ENCODE peak calls at places on chromosome 13, in six cellular contexts. One of them, this sample, is unnamed.

GRCh38 chr13:107020393-107020792 is 452.5 kb upstream of the ARGLU1 start:
- DNase-seq in HS-5: no peak
- DNase-seq in stimulated activated CD4-positive, alpha-beta T cell treated with anti-CD3 and anti-CD28 coated beads, Interleukin-15, amount 100 ng/mL, for 1 hour: no peak
- DNase-seq in Right ventricle myocardium superior: no peak
- DNase-seq in GM04503: no peak
- DNase-seq in occipital lobe: no peak
- DNase-seq in this sample: no peak

GRCh38 chr13:98187862-98188261 is 10.8 kb upstream of the RNF113B start:
- DNase-seq in occipital lobe: no peak
- DNase-seq in HS-5: no peak
- DNase-seq in stimulated activated CD4-positive, alpha-beta T cell treated with anti-CD3 and anti-CD28 coated beads, Interleukin-15, amount 100 ng/mL, for 1 hour: no peak
- DNase-seq in Right ventricle myocardium superior: no peak
- DNase-seq in GM04503: no peak
- DNase-seq in this sample: no peak

GRCh38 chr13:105139380-105140285 is 1395.8 kb downstream of the EFNB2 start:
- DNase-seq in HS-5: no peak
- DNase-seq in stimulated activated CD4-positive, alpha-beta T cell treated with anti-CD3 and anti-CD28 coated beads, Interleukin-15, amount 100 ng/mL, for 1 hour: peak
- DNase-seq in Right ventricle myocardium superior: peak
- DNase-seq in occipital lobe: peak
- DNase-seq in GM04503: no peak
- DNase-seq in this sample: no peak

GRCh38 chr13:31204592-31204991 is 4.8 kb downstream of the B3GLCT start:
- DNase-seq in HS-5: no peak
- DNase-seq in occipital lobe: no peak
- DNase-seq in Right ventricle myocardium superior: no peak
- DNase-seq in GM04503: no peak
- DNase-seq in stimulated activated CD4-positive, alpha-beta T cell treated with anti-CD3 and anti-CD28 coated beads, Interleukin-15, amount 100 ng/mL, for 1 hour: no peak
- DNase-seq in this sample: no peak

GRCh38 chr13:29679357-29680050 is 84.0 kb upstream of the SLC7A1 start:
- DNase-seq in occipital lobe: no peak
- DNase-seq in stimulated activated CD4-positive, alpha-beta T cell treated with anti-CD3 and anti-CD28 coated beads, Interleukin-15, amount 100 ng/mL, for 1 hour: no peak
- DNase-seq in Right ventricle myocardium superior: peak
- DNase-seq in GM04503: no peak
- DNase-seq in HS-5: no peak
- DNase-seq in this sample: no peak

GRCh38 chr13:30915691-30916541 is 9.8 kb downstream of the MEDAG start:
- DNase-seq in Right ventricle myocardium superior: no peak
- DNase-seq in HS-5: no peak
- DNase-seq in GM04503: no peak
- DNase-seq in stimulated activated CD4-positive, alpha-beta T cell treated with anti-CD3 and anti-CD28 coated beads, Interleukin-15, amount 100 ng/mL, for 1 hour: no peak
- DNase-seq in occipital lobe: no peak
- DNase-seq in this sample: no peak

GRCh38 chr13:51980918-51981317 is 30.3 kb downstream of the ATP7B start:
- DNase-seq in Right ventricle myocardium superior: no peak
- DNase-seq in HS-5: no peak
- DNase-seq in GM04503: no peak
- DNase-seq in stimulated activated CD4-positive, alpha-beta T cell treated with anti-CD3 and anti-CD28 coated beads, Interleukin-15, amount 100 ng/mL, for 1 hour: no peak
- DNase-seq in occipital lobe: no peak
- DNase-seq in this sample: no peak

GRCh38 chr13:54965881-54966280 is 1937.3 kb downstream of the OLFM4 start:
- DNase-seq in occipital lobe: no peak
- DNase-seq in HS-5: peak
- DNase-seq in stimulated activated CD4-positive, alpha-beta T cell treated with anti-CD3 and anti-CD28 coated beads, Interleukin-15, amount 100 ng/mL, for 1 hour: no peak
- DNase-seq in GM04503: no peak
- DNase-seq in Right ventricle myocardium superior: no peak
- DNase-seq in this sample: no peak

GRCh38 chr13:106610511-106610910 is 42.6 kb upstream of the ARGLU1 start:
- DNase-seq in Right ventricle myocardium superior: no peak
- DNase-seq in stimulated activated CD4-positive, alpha-beta T cell treated with anti-CD3 and anti-CD28 coated beads, Interleukin-15, amount 100 ng/mL, for 1 hour: no peak
- DNase-seq in occipital lobe: no peak
- DNase-seq in GM04503: no peak
- DNase-seq in HS-5: peak
- DNase-seq in this sample: no peak

GRCh38 chr13:37616131-37616530 is 17.6 kb upstream of the POSTN start:
- DNase-seq in GM04503: no peak
- DNase-seq in HS-5: no peak
- DNase-seq in stimulated activated CD4-positive, alpha-beta T cell treated with anti-CD3 and anti-CD28 coated beads, Interleukin-15, amount 100 ng/mL, for 1 hour: no peak
- DNase-seq in occipital lobe: no peak
- DNase-seq in Right ventricle myocardium superior: no peak
- DNase-seq in this sample: no peak

GRCh38 chr13:91078093-91078679 is 269.3 kb upstream of the MIR17HG start:
- DNase-seq in occipital lobe: no peak
- DNase-seq in GM04503: no peak
- DNase-seq in HS-5: no peak
- DNase-seq in Right ventricle myocardium superior: no peak
- DNase-seq in stimulated activated CD4-positive, alpha-beta T cell treated with anti-CD3 and anti-CD28 coated beads, Interleukin-15, amount 100 ng/mL, for 1 hour: no peak
- DNase-seq in this sample: no peak

GRCh38 chr13:33261426-33262068 is 24.0 kb downstream of the STARD13 start:
- DNase-seq in occipital lobe: peak
- DNase-seq in GM04503: no peak
- DNase-seq in HS-5: no peak
- DNase-seq in Right ventricle myocardium superior: no peak
- DNase-seq in stimulated activated CD4-positive, alpha-beta T cell treated with anti-CD3 and anti-CD28 coated beads, Interleukin-15, amount 100 ng/mL, for 1 hour: no peak
- DNase-seq in this sample: no peak

GRCh38 chr13:77313923-77314322 is 13.0 kb downstream of the MYCBP2 start:
- DNase-seq in HS-5: no peak
- DNase-seq in occipital lobe: no peak
- DNase-seq in stimulated activated CD4-positive, alpha-beta T cell treated with anti-CD3 and anti-CD28 coated beads, Interleukin-15, amount 100 ng/mL, for 1 hour: no peak
- DNase-seq in Right ventricle myocardium superior: no peak
- DNase-seq in GM04503: no peak
- DNase-seq in this sample: no peak

GRCh38 chr13:100088282-100088647 is 628 bp upstream of the PCCA start:
- DNase-seq in occipital lobe: no peak
- DNase-seq in GM04503: no peak
- DNase-seq in Right ventricle myocardium superior: no peak
- DNase-seq in stimulated activated CD4-positive, alpha-beta T cell treated with anti-CD3 and anti-CD28 coated beads, Interleukin-15, amount 100 ng/mL, for 1 hour: no peak
- DNase-seq in HS-5: no peak
- DNase-seq in this sample: no peak

GRCh38 chr13:35143123-35143522 is 201.1 kb downstream of the NBEA start:
- DNase-seq in Right ventricle myocardium superior: no peak
- DNase-seq in occipital lobe: no peak
- DNase-seq in stimulated activated CD4-positive, alpha-beta T cell treated with anti-CD3 and anti-CD28 coated beads, Interleukin-15, amount 100 ng/mL, for 1 hour: no peak
- DNase-seq in HS-5: no peak
- DNase-seq in GM04503: no peak
- DNase-seq in this sample: no peak

GRCh38 chr13:32264407-32264806 is 50.8 kb downstream of the ZAR1L start:
- DNase-seq in HS-5: no peak
- DNase-seq in stimulated activated CD4-positive, alpha-beta T cell treated with anti-CD3 and anti-CD28 coated beads, Interleukin-15, amount 100 ng/mL, for 1 hour: no peak
- DNase-seq in occipital lobe: no peak
- DNase-seq in Right ventricle myocardium superior: peak
- DNase-seq in GM04503: no peak
- DNase-seq in this sample: no peak

GRCh38 chr13:78241278-78241919 is 322.8 kb upstream of the EDNRB start:
- DNase-seq in Right ventricle myocardium superior: no peak
- DNase-seq in GM04503: peak
- DNase-seq in occipital lobe: no peak
- DNase-seq in stimulated activated CD4-positive, alpha-beta T cell treated with anti-CD3 and anti-CD28 coated beads, Interleukin-15, amount 100 ng/mL, for 1 hour: no peak
- DNase-seq in HS-5: peak
- DNase-seq in this sample: no peak

GRCh38 chr13:37608750-37609339 is 10.3 kb upstream of the POSTN start:
- DNase-seq in stimulated activated CD4-positive, alpha-beta T cell treated with anti-CD3 and anti-CD28 coated beads, Interleukin-15, amount 100 ng/mL, for 1 hour: no peak
- DNase-seq in Right ventricle myocardium superior: no peak
- DNase-seq in occipital lobe: no peak
- DNase-seq in GM04503: no peak
- DNase-seq in HS-5: no peak
- DNase-seq in this sample: no peak

GRCh38 chr13:38366954-38367645 is 17.4 kb downstream of the UFM1 start:
- DNase-seq in occipital lobe: no peak
- DNase-seq in Right ventricle myocardium superior: no peak
- DNase-seq in HS-5: peak
- DNase-seq in GM04503: no peak
- DNase-seq in stimulated activated CD4-positive, alpha-beta T cell treated with anti-CD3 and anti-CD28 coated beads, Interleukin-15, amount 100 ng/mL, for 1 hour: no peak
- DNase-seq in this sample: peak

GRCh38 chr13:43303040-43303729 is 279.8 kb downstream of the DNAJC15 start:
- DNase-seq in Right ventricle myocardium superior: peak
- DNase-seq in stimulated activated CD4-positive, alpha-beta T cell treated with anti-CD3 and anti-CD28 coated beads, Interleukin-15, amount 100 ng/mL, for 1 hour: no peak
- DNase-seq in occipital lobe: peak
- DNase-seq in GM04503: no peak
- DNase-seq in HS-5: no peak
- DNase-seq in this sample: no peak

GRCh38 chr13:110944121-110944967 is 29.5 kb upstream of the ANKRD10 start:
- DNase-seq in GM04503: peak
- DNase-seq in Right ventricle myocardium superior: no peak
- DNase-seq in occipital lobe: no peak
- DNase-seq in stimulated activated CD4-positive, alpha-beta T cell treated with anti-CD3 and anti-CD28 coated beads, Interleukin-15, amount 100 ng/mL, for 1 hour: no peak
- DNase-seq in HS-5: no peak
- DNase-seq in this sample: peak

GRCh38 chr13:51967482-51968446 is 43.5 kb downstream of the ATP7B start:
- DNase-seq in HS-5: no peak
- DNase-seq in Right ventricle myocardium superior: no peak
- DNase-seq in occipital lobe: no peak
- DNase-seq in GM04503: no peak
- DNase-seq in stimulated activated CD4-positive, alpha-beta T cell treated with anti-CD3 and anti-CD28 coated beads, Interleukin-15, amount 100 ng/mL, for 1 hour: no peak
- DNase-seq in this sample: no peak

GRCh38 chr13:44046428-44046827 is 166.7 kb downstream of the LACC1 start:
- DNase-seq in HS-5: no peak
- DNase-seq in stimulated activated CD4-positive, alpha-beta T cell treated with anti-CD3 and anti-CD28 coated beads, Interleukin-15, amount 100 ng/mL, for 1 hour: no peak
- DNase-seq in occipital lobe: no peak
- DNase-seq in GM04503: no peak
- DNase-seq in Right ventricle myocardium superior: no peak
- DNase-seq in this sample: no peak

GRCh38 chr13:20118268-20119140 is 42.3 kb downstream of the GJA3 start:
- DNase-seq in HS-5: no peak
- DNase-seq in GM04503: peak
- DNase-seq in Right ventricle myocardium superior: peak
- DNase-seq in occipital lobe: no peak
- DNase-seq in stimulated activated CD4-positive, alpha-beta T cell treated with anti-CD3 and anti-CD28 coated beads, Interleukin-15, amount 100 ng/mL, for 1 hour: peak
- DNase-seq in this sample: no peak

GRCh38 chr13:111914241-111915103 is 152.5 kb upstream of the SOX1 start:
- DNase-seq in Right ventricle myocardium superior: no peak
- DNase-seq in GM04503: no peak
- DNase-seq in HS-5: no peak
- DNase-seq in occipital lobe: no peak
- DNase-seq in stimulated activated CD4-positive, alpha-beta T cell treated with anti-CD3 and anti-CD28 coated beads, Interleukin-15, amount 100 ng/mL, for 1 hour: no peak
- DNase-seq in this sample: no peak

GRCh38 chr13:79405831-79406596 is at the start of gene RBM26:
- DNase-seq in Right ventricle myocardium superior: peak
- DNase-seq in HS-5: peak
- DNase-seq in stimulated activated CD4-positive, alpha-beta T cell treated with anti-CD3 and anti-CD28 coated beads, Interleukin-15, amount 100 ng/mL, for 1 hour: peak
- DNase-seq in occipital lobe: peak
- DNase-seq in GM04503: peak
- DNase-seq in this sample: peak

GRCh38 chr13:110226051-110226562 is 80.8 kb downstream of the COL4A1 start:
- DNase-seq in stimulated activated CD4-positive, alpha-beta T cell treated with anti-CD3 and anti-CD28 coated beads, Interleukin-15, amount 100 ng/mL, for 1 hour: no peak
- DNase-seq in occipital lobe: no peak
- DNase-seq in Right ventricle myocardium superior: no peak
- DNase-seq in HS-5: no peak
- DNase-seq in GM04503: no peak
- DNase-seq in this sample: no peak

GRCh38 chr13:39956036-39956435 is 300.6 kb downstream of the COG6 start:
- DNase-seq in HS-5: no peak
- DNase-seq in Right ventricle myocardium superior: no peak
- DNase-seq in occipital lobe: no peak
- DNase-seq in GM04503: no peak
- DNase-seq in stimulated activated CD4-positive, alpha-beta T cell treated with anti-CD3 and anti-CD28 coated beads, Interleukin-15, amount 100 ng/mL, for 1 hour: no peak
- DNase-seq in this sample: no peak

GRCh38 chr13:60662595-60662994 is 265.6 kb downstream of the TDRD3 start:
- DNase-seq in Right ventricle myocardium superior: no peak
- DNase-seq in occipital lobe: no peak
- DNase-seq in GM04503: no peak
- DNase-seq in HS-5: no peak
- DNase-seq in stimulated activated CD4-positive, alpha-beta T cell treated with anti-CD3 and anti-CD28 coated beads, Interleukin-15, amount 100 ng/mL, for 1 hour: no peak
- DNase-seq in this sample: no peak

GRCh38 chr13:53112522-53112921 is 83.9 kb downstream of the OLFM4 start:
- DNase-seq in Right ventricle myocardium superior: no peak
- DNase-seq in stimulated activated CD4-positive, alpha-beta T cell treated with anti-CD3 and anti-CD28 coated beads, Interleukin-15, amount 100 ng/mL, for 1 hour: no peak
- DNase-seq in GM04503: no peak
- DNase-seq in occipital lobe: no peak
- DNase-seq in HS-5: no peak
- DNase-seq in this sample: no peak

GRCh38 chr13:54637377-54637776 is 1608.8 kb downstream of the OLFM4 start:
- DNase-seq in HS-5: peak
- DNase-seq in stimulated activated CD4-positive, alpha-beta T cell treated with anti-CD3 and anti-CD28 coated beads, Interleukin-15, amount 100 ng/mL, for 1 hour: no peak
- DNase-seq in GM04503: no peak
- DNase-seq in Right ventricle myocardium superior: no peak
- DNase-seq in occipital lobe: no peak
- DNase-seq in this sample: no peak

GRCh38 chr13:40994581-40995230 is 24.4 kb downstream of the ELF1 start:
- DNase-seq in GM04503: no peak
- DNase-seq in HS-5: no peak
- DNase-seq in stimulated activated CD4-positive, alpha-beta T cell treated with anti-CD3 and anti-CD28 coated beads, Interleukin-15, amount 100 ng/mL, for 1 hour: no peak
- DNase-seq in Right ventricle myocardium superior: no peak
- DNase-seq in occipital lobe: no peak
- DNase-seq in this sample: no peak

GRCh38 chr13:40440990-40441820 is 225.2 kb downstream of the FOXO1 start:
- DNase-seq in Right ventricle myocardium superior: peak
- DNase-seq in occipital lobe: peak
- DNase-seq in GM04503: no peak
- DNase-seq in stimulated activated CD4-positive, alpha-beta T cell treated with anti-CD3 and anti-CD28 coated beads, Interleukin-15, amount 100 ng/mL, for 1 hour: no peak
- DNase-seq in HS-5: no peak
- DNase-seq in this sample: no peak

GRCh38 chr13:46136688-46137087 is 31.9 kb upstream of the CPB2 start:
- DNase-seq in occipital lobe: no peak
- DNase-seq in stimulated activated CD4-positive, alpha-beta T cell treated with anti-CD3 and anti-CD28 coated beads, Interleukin-15, amount 100 ng/mL, for 1 hour: no peak
- DNase-seq in GM04503: no peak
- DNase-seq in Right ventricle myocardium superior: no peak
- DNase-seq in HS-5: no peak
- DNase-seq in this sample: no peak

GRCh38 chr13:76722782-76723181 is 163.4 kb downstream of the KCTD12 start:
- DNase-seq in Right ventricle myocardium superior: no peak
- DNase-seq in stimulated activated CD4-positive, alpha-beta T cell treated with anti-CD3 and anti-CD28 coated beads, Interleukin-15, amount 100 ng/mL, for 1 hour: no peak
- DNase-seq in GM04503: no peak
- DNase-seq in HS-5: no peak
- DNase-seq in occipital lobe: no peak
- DNase-seq in this sample: no peak

GRCh38 chr13:106586764-106587163 is 18.8 kb upstream of the ARGLU1 start:
- DNase-seq in HS-5: no peak
- DNase-seq in GM04503: no peak
- DNase-seq in occipital lobe: no peak
- DNase-seq in Right ventricle myocardium superior: no peak
- DNase-seq in stimulated activated CD4-positive, alpha-beta T cell treated with anti-CD3 and anti-CD28 coated beads, Interleukin-15, amount 100 ng/mL, for 1 hour: no peak
- DNase-seq in this sample: no peak

GRCh38 chr13:49540552-49540951 is 44.8 kb downstream of the PHF11 start:
- DNase-seq in Right ventricle myocardium superior: no peak
- DNase-seq in stimulated activated CD4-positive, alpha-beta T cell treated with anti-CD3 and anti-CD28 coated beads, Interleukin-15, amount 100 ng/mL, for 1 hour: no peak
- DNase-seq in HS-5: no peak
- DNase-seq in GM04503: no peak
- DNase-seq in occipital lobe: no peak
- DNase-seq in this sample: no peak